ENCODE peak calls at places on chromosomes 2 and 18, in five cellular contexts. S is iPS DF 6.9, B is small intestine, O is GM23248, V is aorta. J is an unnamed sample.

GRCh38 chr2:18119883-18120282 is 241.4 kb downstream of the KCNS3 start:
- DNase-seq in S (no peak), B (peak; percentile 14), O (peak; percentile 92), V (no peak), J (peak; percentile 93)

GRCh38 chr18:22165049-22165602 is 4.3 kb upstream of the GATA6 start:
- DNase-seq in S (no peak), B (peak; percentile 29), O (no peak), V (no peak), J (no peak)

GRCh38 chr2:166436976-166437375 is 57.1 kb downstream of the SCN7A start:
- DNase-seq in S (no peak), B (no peak), O (no peak), V (no peak), J (no peak)

GRCh38 chr2:34907812-34908211 is 1308.7 kb upstream of the FAM98A start:
- DNase-seq in S (no peak), B (no peak), O (no peak), V (no peak), J (no peak)

GRCh38 chr18:41354151-41354550 is 600.9 kb upstream of the PIK3C3 start:
- DNase-seq in S (no peak), B (no peak), O (no peak), V (no peak), J (no peak)

GRCh38 chr18:46418657-46419260 is 238.3 kb downstream of the LOXHD1 start:
- DNase-seq in S (no peak), B (no peak), O (peak; percentile 39), V (peak; percentile 86), J (peak; percentile 71)

GRCh38 chr2:120279708-120280107 is 27.1 kb downstream of the RALB start:
- DNase-seq in S (no peak), B (no peak), O (no peak), V (no peak), J (no peak)

GRCh38 chr2:197972017-197972416 is 167.6 kb downstream of the PLCL1 start:
- DNase-seq in S (no peak), B (no peak), O (peak; percentile 94), V (no peak), J (peak; percentile 52)

GRCh38 chr18:58991127-58991798 is 126.6 kb downstream of the ZNF532 start:
- DNase-seq in S (no peak), B (no peak), O (no peak), V (no peak), J (no peak)

GRCh38 chr18:46155652-46156051 is 51.5 kb downstream of the HAUS1 start:
- DNase-seq in S (no peak), B (peak; percentile 45), O (peak; percentile 95), V (no peak), J (peak; percentile 55)

GRCh38 chr2:160984426-160985077 is 175.7 kb upstream of the TANK start:
- DNase-seq in S (no peak), B (no peak), O (peak; percentile 15), V (no peak), J (no peak)

GRCh38 chr2:232515599-232515998 is 4.6 kb upstream of the PRSS56 start:
- DNase-seq in S (no peak), B (no peak), O (no peak), V (no peak), J (no peak)

GRCh38 chr2:217905395-217905794 is 97.4 kb downstream of the TNS1 start:
- DNase-seq in S (no peak), B (no peak), O (no peak), V (no peak), J (no peak)

GRCh38 chr2:118112771-118113334 is 24.6 kb downstream of the INSIG2 start:
- DNase-seq in S (no peak), B (no peak), O (peak; percentile 80), V (no peak), J (peak; percentile 42)

GRCh38 chr18:76822510-76823165 is at the start of gene ZNF236:
- DNase-seq in S (no peak), B (peak; percentile 65), O (peak; percentile 89), V (peak; percentile 91), J (peak; percentile 75)

GRCh38 chr18:36493349-36494281 is 196.1 kb downstream of the FHOD3 start:
- DNase-seq in S (no peak), B (peak; percentile 88), O (peak; percentile 72), V (no peak), J (no peak)

GRCh38 chr2:219552382-219553167 is 8.7 kb downstream of the TMEM198 start:
- DNase-seq in S (no peak), B (peak; percentile 78), O (peak; percentile 94), V (peak; percentile 97), J (peak; percentile 79)

GRCh38 chr2:146847846-146848245 is 997.0 kb upstream of the ACVR2A start:
- DNase-seq in S (no peak), B (no peak), O (no peak), V (no peak), J (no peak)

GRCh38 chr2:239818531-239819011 is 206.6 kb downstream of the NDUFA10 start:
- DNase-seq in S (no peak), B (no peak), O (no peak), V (peak; percentile 69), J (no peak)

GRCh38 chr2:172693529-172694185 is 42.0 kb upstream of the RAPGEF4 start:
- DNase-seq in S (no peak), B (peak; percentile 7), O (peak; percentile 26), V (no peak), J (no peak)

GRCh38 chr2:30981519-30981918 is 156.7 kb downstream of the GALNT14 start:
- DNase-seq in S (no peak), B (no peak), O (no peak), V (no peak), J (no peak)

GRCh38 chr2:173851256-173851655 is 113.9 kb downstream of the SP3 start:
- DNase-seq in S (no peak), B (no peak), O (peak; percentile 73), V (peak; percentile 94), J (peak; percentile 90)

GRCh38 chr2:199911877-199912161 is 726 bp downstream of the C2orf69 start:
- DNase-seq in S (no peak), B (peak; percentile 61), O (no peak), V (no peak), J (no peak)

GRCh38 chr2:168456526-168457176 is 579 bp downstream of the CERS6 start:
- DNase-seq in S (no peak), B (peak; percentile 49), O (peak; percentile 66), V (peak; percentile 80), J (peak; percentile 48)

GRCh38 chr18:68725341-68725740 is 10.4 kb upstream of the TMX3 start:
- DNase-seq in S (no peak), B (no peak), O (peak; percentile 47), V (no peak), J (no peak)

GRCh38 chr2:151315381-151315903 is 26.0 kb upstream of the NMI start:
- DNase-seq in S (no peak), B (no peak), O (peak; percentile 83), V (no peak), J (peak; percentile 54)

GRCh38 chr2:68279691-68280090 is 27.4 kb upstream of the PPP3R1 start:
- DNase-seq in S (no peak), B (no peak), O (no peak), V (no peak), J (no peak)

GRCh38 chr2:211175956-211176355 is 619.6 kb downstream of the CPS1 start:
- DNase-seq in S (no peak), B (no peak), O (no peak), V (no peak), J (peak; percentile 26)

GRCh38 chr18:9337875-9338274 is 3.3 kb downstream of the TWSG1 start:
- DNase-seq in S (no peak), B (no peak), O (peak; percentile 48), V (no peak), J (no peak)

GRCh38 chr2:231185886-231186285 is 12.5 kb upstream of the ARMC9 start:
- DNase-seq in S (no peak), B (no peak), O (no peak), V (no peak), J (no peak)

DNA sequence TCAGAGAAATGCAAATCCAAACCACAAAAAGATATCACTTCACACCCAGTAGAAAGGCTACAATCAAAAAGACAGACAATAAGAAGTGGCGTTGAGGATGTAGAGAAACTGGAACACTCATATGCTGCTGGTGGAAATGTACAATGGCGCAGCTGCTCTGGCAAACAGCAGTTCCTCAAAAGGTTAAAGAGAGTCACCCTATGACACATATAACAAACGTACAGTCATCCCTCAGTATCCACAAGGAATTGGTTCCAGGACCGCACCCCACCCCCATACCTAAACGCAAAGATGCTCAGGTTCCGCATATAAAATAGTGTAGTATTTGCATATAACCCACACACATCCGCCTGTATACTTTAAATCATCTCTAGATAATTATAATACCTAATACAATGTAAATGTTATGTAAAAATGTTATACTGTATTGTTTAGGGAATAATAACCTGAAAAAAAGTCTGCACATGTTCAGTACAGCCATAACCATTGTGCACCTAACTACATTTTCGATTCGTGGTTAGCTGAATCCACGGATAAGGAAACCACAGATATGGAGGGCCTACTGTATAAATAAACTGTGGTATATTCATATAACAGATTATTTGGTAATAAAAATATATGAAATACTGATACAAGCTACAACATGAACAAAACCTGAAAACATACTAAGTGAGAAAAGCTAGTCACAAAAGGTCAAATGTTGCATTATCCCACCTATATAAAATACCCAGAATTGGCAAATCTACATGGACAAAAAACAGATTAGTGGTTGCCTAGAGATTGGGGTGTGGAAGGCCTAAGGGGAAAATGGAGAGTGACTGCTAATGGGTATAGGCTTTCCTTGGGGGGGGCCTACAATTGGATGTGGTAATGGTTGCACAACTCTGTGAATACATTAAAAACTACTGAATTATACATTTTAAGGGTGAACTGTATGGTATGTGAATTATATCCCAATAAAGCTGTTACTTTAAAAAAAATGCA is 37.5 kb downstream of the UXS1 start:
- DNase-seq in S (no peak), B (no peak), O (no peak), V (no peak), J (no peak)
- H3K9me3 ChIP-seq in S (no peaks in the 10 kb centered on the region), B (no peaks in the 10 kb centered on the region), O (no peaks in the 10 kb centered on the region), V (peaks cover 4% of the 10 kb centered on the region), J (peaks cover 7% of the 10 kb centered on the region)

DNA sequence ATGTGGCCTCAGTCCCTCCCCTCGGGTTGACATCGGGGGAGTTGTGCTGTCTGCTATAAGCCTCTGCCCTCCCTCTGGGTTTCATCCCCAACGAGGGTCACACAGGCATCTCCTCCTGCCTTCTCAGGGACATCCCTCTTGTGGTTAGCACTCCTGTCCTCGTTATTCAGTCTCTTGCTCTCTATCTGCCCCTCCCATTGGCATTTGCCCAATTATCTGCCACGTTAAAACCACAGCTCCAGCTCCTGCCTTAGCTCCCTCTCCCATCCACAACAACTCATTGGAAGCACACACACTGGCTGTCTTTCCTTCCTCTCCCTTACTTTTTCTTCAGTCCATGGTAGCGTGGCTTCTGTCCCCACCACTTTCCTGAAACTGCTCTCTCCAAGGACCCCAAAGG is 184.4 kb downstream of the CYP26B1 start:
- DNase-seq in S (no peak), B (no peak), O (peak; percentile 21), V (no peak), J (no peak)
- H3K27me3 ChIP-seq in S (no peaks in the 10 kb centered on the region), B (no peaks in the 10 kb centered on the region), O (no peaks in the 10 kb centered on the region), V (no peaks in the 10 kb centered on the region), J (no peaks in the 10 kb centered on the region)

GRCh38 chr2:117101613-117102012 is 712.9 kb upstream of the DDX18 start:
- DNase-seq in S (no peak), B (no peak), O (no peak), V (no peak), J (no peak)
- H3K9me3 ChIP-seq in S (no peaks in the 10 kb centered on the region), B (no peaks in the 10 kb centered on the region), O (no peaks in the 10 kb centered on the region), V (no peaks in the 10 kb centered on the region), J (no peaks in the 10 kb centered on the region)

DNA sequence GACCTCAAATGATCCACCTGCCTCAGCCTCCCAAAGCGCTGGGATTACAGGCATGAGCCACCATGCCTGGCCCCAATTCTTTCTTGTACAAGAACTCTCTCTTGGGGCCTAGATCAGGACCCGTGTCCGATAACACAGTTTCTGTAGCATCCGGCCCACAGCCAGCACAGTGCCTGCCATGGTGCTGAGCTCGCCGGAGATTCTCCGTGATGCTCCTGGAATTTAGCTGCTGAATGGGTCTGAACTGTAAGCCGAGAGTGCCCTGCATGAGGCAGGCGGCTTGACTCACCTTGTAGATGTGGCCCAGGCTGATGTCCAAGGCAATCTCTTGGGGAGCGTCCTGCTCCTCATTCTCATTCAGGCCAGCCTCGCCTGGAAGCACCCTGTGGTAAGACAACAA is 53.3 kb upstream of the SEMA4C start:
- DNase-seq in S (no peak), B (no peak), O (no peak), V (no peak), J (no peak)
- H3K27me3 ChIP-seq in S (no peaks in the 10 kb centered on the region), B (peaks cover 5% of the 10 kb centered on the region), O (peaks cover 18% of the 10 kb centered on the region), V (no peaks in the 10 kb centered on the region), J (no peaks in the 10 kb centered on the region)